ENCODE peak calls at places on chromosomes 13 and 19, in six cellular contexts. J is tibial artery; K is activated effector memory CD4-positive, alpha-beta T cell treated with anti-CD3 and anti-CD28 coated beads, Interleukin-2, amount 50 U/mL, for 16 hours; U is activated T-helper 1 cell treated with Interleukin-2 at 50 U/mL for 16 hours; D is astrocyte of the spinal cord; N is WERI-Rb-1. O is an unnamed sample.

GRCh38 chr19:10290439-10290875 is 705 bp downstream of the ICAM5 start:
- DNase-seq in K (no peak), J (no peak), U (no peak), N (no peak), D (no peak), O (no peak)

GRCh38 chr19:19849056-19849455 is 16.6 kb upstream of the ZNF253 start:
- DNase-seq in U (no peak), N (no peak), D (no peak), K (no peak), J (no peak), O (no peak)

GRCh38 chr13:48647625-48648024 is 6.1 kb upstream of the CYSLTR2 start:
- DNase-seq in J (no peak), N (no peak), K (no peak), U (no peak), D (no peak), O (no peak)

GRCh38 chr13:46565808-46566750 is 13.1 kb downstream of the LRCH1 start:
- DNase-seq in D (no peak), J (no peak), K (no peak), N (no peak), U (no peak), O (no peak)

GRCh38 chr13:111610077-111610476 is 289.6 kb downstream of the TEX29 start:
- DNase-seq in D (no peak), K (peak; percentile 17), U (no peak), N (no peak), J (no peak), O (peak; percentile 4)

GRCh38 chr13:110812111-110812868 is 98.8 kb downstream of the ING1 start:
- DNase-seq in U (no peak), D (peak; percentile 11), K (no peak), J (no peak), N (no peak), O (no peak)

GRCh38 chr13:22114630-22115311 is 443.9 kb downstream of the FGF9 start:
- DNase-seq in J (no peak), D (no peak), U (no peak), N (no peak), K (no peak), O (no peak)

GRCh38 chr19:31253816-31254551 is 95.3 kb downstream of the TSHZ3 start:
- DNase-seq in D (peak; percentile 45), K (no peak), N (no peak), U (no peak), J (no peak), O (no peak)

GRCh38 chr13:57629821-57630235 is 1.7 kb upstream of the PCDH17 start:
- DNase-seq in N (peak; percentile 84), U (no peak), J (peak; percentile 92), K (peak; percentile 77), D (peak; percentile 93), O (no peak)

GRCh38 chr13:108560092-108560491 is 69.3 kb upstream of the MYO16 start:
- DNase-seq in U (no peak), J (no peak), K (no peak), D (no peak), N (no peak), O (no peak)

GRCh38 chr13:77697208-77698103 is at the start of gene SLAIN1:
- DNase-seq in N (peak; percentile 72), J (peak; percentile 73), U (peak; percentile 77), K (peak; percentile 93), D (peak; percentile 70), O (peak; percentile 29)

GRCh38 chr13:60765700-60766411 is 368.8 kb downstream of the TDRD3 start:
- DNase-seq in D (peak; percentile 31), N (no peak), K (no peak), U (no peak), J (no peak), O (no peak)

GRCh38 chr13:25699600-25699999 is 327.8 kb downstream of the ATP8A2 start:
- DNase-seq in D (no peak), U (no peak), N (no peak), J (no peak), K (no peak), O (no peak)

GRCh38 chr19:4089400-4089908 is 22.8 kb upstream of the ZBTB7A start:
- DNase-seq in D (no peak), N (no peak), U (peak; percentile 25), K (peak; percentile 82), J (no peak), O (peak; percentile 79)

GRCh38 chr19:9615828-9616227 is 5.2 kb downstream of the ZNF561 start:
- DNase-seq in U (no peak), N (no peak), D (no peak), J (no peak), K (no peak), O (no peak)

GRCh38 chr19:4730740-4731171 is 7.1 kb upstream of the DPP9 start:
- DNase-seq in K (peak; percentile 88), U (peak; percentile 39), N (peak; percentile 57), J (no peak), D (no peak), O (no peak)

GRCh38 chr13:42047561-42048322 is 706 bp upstream of the DGKH start:
- DNase-seq in N (peak; percentile 28), J (peak; percentile 42), K (peak; percentile 77), D (peak; percentile 65), U (no peak), O (no peak)

GRCh38 chr13:112776354-112776753 is 86.5 kb downstream of the ATP11A start:
- DNase-seq in K (peak; percentile 43), D (no peak), N (peak; percentile 6), U (no peak), J (no peak), O (no peak)

GRCh38 chr13:25109341-25109740 is 13.4 kb downstream of the PABPC3 start:
- DNase-seq in J (no peak), K (no peak), U (no peak), D (no peak), N (no peak), O (no peak)

GRCh38 chr13:27425918-27426630 is 1.7 kb downstream of the GTF3A start:
- DNase-seq in N (no peak), D (peak; percentile 78), U (peak; percentile 66), K (peak; percentile 91), J (peak; percentile 82), O (peak; percentile 56)

GRCh38 chr19:1241417-1242095 is at the start of gene ATP5F1D:
- DNase-seq in U (peak; percentile 91), N (peak; percentile 95), K (peak; percentile 97), D (peak; percentile 94), J (peak; percentile 90), O (no peak)

GRCh38 chr13:99778500-99778899 is 193.1 kb downstream of the ZIC5 start:
- DNase-seq in N (peak; percentile 73), J (no peak), U (no peak), D (no peak), K (no peak), O (no peak)

GRCh38 chr13:38308736-38309135 is 40.9 kb upstream of the UFM1 start:
- DNase-seq in U (no peak), D (peak; percentile 51), J (no peak), K (no peak), N (no peak), O (no peak)

GRCh38 chr13:73190477-73190876 is 131.7 kb downstream of the KLF5 start:
- DNase-seq in K (no peak), J (no peak), U (no peak), N (no peak), D (no peak), O (no peak)

GRCh38 chr13:69820180-69820579 is 287.4 kb upstream of the ATXN8OS start:
- DNase-seq in D (no peak), U (no peak), J (no peak), K (no peak), N (no peak), O (no peak)

GRCh38 chr13:28499579-28499978 is 4.7 kb upstream of the FLT1 start:
- DNase-seq in N (no peak), U (no peak), D (no peak), J (no peak), K (no peak), O (no peak)

GRCh38 chr19:30696514-30696913 is 324.3 kb downstream of the ZNF536 start:
- DNase-seq in U (no peak), N (peak; percentile 82), J (no peak), D (no peak), K (no peak), O (no peak)

GRCh38 chr13:106595623-106596022 is 27.7 kb upstream of the ARGLU1 start:
- DNase-seq in D (no peak), J (no peak), U (no peak), K (no peak), N (no peak), O (no peak)

GRCh38 chr19:48524221-48524620 is 12.6 kb upstream of the LMTK3 start:
- DNase-seq in D (no peak), N (no peak), K (no peak), U (no peak), J (no peak), O (no peak)

GRCh38 chr19:46621191-46622117 is 3.4 kb downstream of the PTGIR start:
- DNase-seq in N (peak; percentile 38), U (no peak), D (no peak), K (no peak), J (no peak), O (no peak)

GRCh38 chr13:34435338-34435737 is 506.7 kb upstream of the NBEA start:
- DNase-seq in K (no peak), J (no peak), N (no peak), U (no peak), D (peak; percentile 29), O (no peak)

O was measured in CMK.